ENCODE peak calls at places on chromosomes 13 and 19, in seven cellular contexts. U, Y, T, W, A, L and E are unnamed samples.

GRCh38 chr19:1690570-1691307 is 38.3 kb upstream of the TCF3 start:
- DNase-seq in A (no peak), U (no peak), L (no peak), T (no peak), Y (peak), W (peak), E (no peak)

GRCh38 chr13:36815069-36815468 is 4.0 kb upstream of the RFXAP start:
- DNase-seq in U (no peak), T (peak), A (no peak), W (no peak), L (peak), Y (peak), E (no peak)

GRCh38 chr19:28864577-28865042 is 348.3 kb downstream of the UQCRFS1 start:
- DNase-seq in W (no peak), U (no peak), A (no peak), T (no peak), Y (no peak), L (no peak), E (no peak)

GRCh38 chr19:32387701-32388392 is 17.7 kb upstream of the DPY19L3 start:
- DNase-seq in A (no peak), W (no peak), Y (no peak), L (no peak), U (no peak), T (no peak), E (no peak)

GRCh38 chr13:76992548-76993001 is 694 bp downstream of the CLN5 start:
- DNase-seq in U (peak), L (no peak), A (no peak), Y (no peak), T (no peak), W (no peak), E (no peak)

GRCh38 chr19:35346193-35347052 is 1.3 kb upstream of the FFAR1 start:
- DNase-seq in U (no peak), W (no peak), A (peak), L (peak), T (no peak), Y (no peak), E (no peak)

GRCh38 chr13:20475927-20476691 is 49.5 kb downstream of the CRYL1 start:
- DNase-seq in A (peak), W (no peak), Y (no peak), U (no peak), L (no peak), T (no peak), E (no peak)

GRCh38 chr19:16062789-16063188 is 13.5 kb upstream of the TPM4 start:
- DNase-seq in L (no peak), W (no peak), T (no peak), Y (peak), A (no peak), U (peak), E (no peak)

GRCh38 chr19:16367269-16367683 is 42.6 kb downstream of the KLF2 start:
- DNase-seq in T (no peak), A (peak), L (no peak), W (no peak), Y (no peak), U (no peak), E (no peak)

GRCh38 chr19:16851031-16851712 is 22.0 kb downstream of the SIN3B start:
- DNase-seq in U (no peak), W (no peak), T (no peak), A (no peak), L (no peak), Y (no peak), E (no peak)

GRCh38 chr13:29499766-29500165 is 95.7 kb downstream of the SLC7A1 start:
- DNase-seq in U (no peak), T (no peak), L (no peak), Y (no peak), W (no peak), A (no peak), E (no peak)

GRCh38 chr19:17834350-17835181 is 13.2 kb downstream of the JAK3 start:
- DNase-seq in T (no peak), W (no peak), A (no peak), Y (peak), U (no peak), L (no peak), E (no peak)

GRCh38 chr19:18800636-18801035 is 9.5 kb upstream of the COMP start:
- DNase-seq in T (no peak), W (no peak), L (no peak), U (no peak), Y (no peak), A (no peak), E (no peak)

GRCh38 chr13:25217023-25217909 is 45.2 kb upstream of the AMER2 start:
- DNase-seq in W (no peak), L (no peak), T (no peak), Y (no peak), U (no peak), A (no peak), E (no peak)

GRCh38 chr19:15291089-15291488 is 41.2 kb downstream of the BRD4 start:
- DNase-seq in L (no peak), U (no peak), A (no peak), Y (no peak), W (no peak), T (no peak), E (no peak)

GRCh38 chr19:46700704-46701103 is 16.2 kb downstream of the PRKD2 start:
- DNase-seq in A (no peak), W (no peak), T (no peak), L (no peak), Y (no peak), U (no peak), E (no peak)

GRCh38 chr13:28539625-28540286 is 44.8 kb upstream of the FLT1 start:
- DNase-seq in A (no peak), U (no peak), W (no peak), T (no peak), Y (no peak), L (no peak), E (no peak)

GRCh38 chr19:38617764-38618589 is at the start of gene MAP4K1:
- DNase-seq in W (no peak), Y (no peak), U (no peak), T (no peak), A (peak), L (no peak), E (no peak)

GRCh38 chr19:54172764-54173699 is at the start of gene TMC4:
- DNase-seq in W (no peak), A (no peak), L (no peak), T (peak), Y (peak), U (no peak), E (no peak)

GRCh38 chr19:3617463-3617862 is 9.1 kb downstream of the CACTIN start:
- DNase-seq in U (no peak), T (no peak), A (no peak), W (no peak), Y (no peak), L (no peak), E (no peak)

GRCh38 chr19:52898101-52898500 is 666 bp upstream of the ZNF320 start:
- DNase-seq in T (no peak), L (no peak), W (no peak), A (no peak), Y (no peak), U (no peak), E (no peak)

GRCh38 chr13:30071890-30072817 is 221.7 kb upstream of the UBL3 start:
- DNase-seq in L (no peak), W (no peak), T (no peak), U (no peak), A (no peak), Y (no peak), E (no peak)

GRCh38 chr19:18232540-18233223 is 6.4 kb upstream of the PDE4C start:
- DNase-seq in W (no peak), Y (peak), T (no peak), U (no peak), A (no peak), L (no peak), E (no peak)

GRCh38 chr13:46595136-46595917 is 42.4 kb downstream of the LRCH1 start:
- DNase-seq in L (no peak), W (no peak), U (peak), A (no peak), Y (no peak), T (no peak), E (no peak)

GRCh38 chr19:55086730-55087541 is 11.3 kb downstream of the EPS8L1 start:
- DNase-seq in W (peak), A (no peak), T (no peak), Y (peak), L (no peak), U (peak), E (no peak)

GRCh38 chr19:31586282-31586681 is 237.0 kb upstream of the TSHZ3 start:
- DNase-seq in W (no peak), L (no peak), Y (no peak), A (no peak), T (no peak), U (no peak), E (no peak)

GRCh38 chr13:32443111-32443510 is 15.2 kb upstream of the N4BP2L1 start:
- DNase-seq in Y (no peak), W (no peak), U (peak), T (peak), A (peak), L (peak), E (no peak)

GRCh38 chr19:37855098-37855497 is 51.3 kb downstream of the WDR87 start:
- DNase-seq in A (no peak), U (peak), T (no peak), W (no peak), L (no peak), Y (no peak), E (no peak)

GRCh38 chr13:63455938-63456337 is 2040.3 kb upstream of the PCDH20 start:
- DNase-seq in T (no peak), U (no peak), L (no peak), A (no peak), Y (peak), W (no peak), E (no peak)

GRCh38 chr13:45807520-45808099 is 43.9 kb downstream of the SIAH3 start:
- DNase-seq in A (peak), L (peak), W (no peak), U (peak), T (peak), Y (peak), E (no peak)

GRCh38 chr13:101449971-101450748 is 2.3 kb upstream of the ITGBL1 start:
- DNase-seq in L (no peak), U (peak), Y (no peak), T (peak), A (no peak), W (no peak), E (no peak)

GRCh38 chr13:98134901-98135300 is 8.0 kb upstream of the FARP1 start:
- DNase-seq in Y (no peak), A (no peak), T (no peak), W (no peak), L (no peak), U (no peak), E (no peak)

GRCh38 chr13:35858665-35859064 is 272.5 kb downstream of the DCLK1 start:
- DNase-seq in T (no peak), Y (no peak), L (no peak), A (no peak), U (no peak), W (no peak), E (no peak)

GRCh38 chr19:35673121-35673804 is 6.9 kb downstream of the UPK1A start:
- DNase-seq in A (no peak), L (peak), W (peak), U (peak), Y (peak), T (peak), E (no peak)

DNA sequence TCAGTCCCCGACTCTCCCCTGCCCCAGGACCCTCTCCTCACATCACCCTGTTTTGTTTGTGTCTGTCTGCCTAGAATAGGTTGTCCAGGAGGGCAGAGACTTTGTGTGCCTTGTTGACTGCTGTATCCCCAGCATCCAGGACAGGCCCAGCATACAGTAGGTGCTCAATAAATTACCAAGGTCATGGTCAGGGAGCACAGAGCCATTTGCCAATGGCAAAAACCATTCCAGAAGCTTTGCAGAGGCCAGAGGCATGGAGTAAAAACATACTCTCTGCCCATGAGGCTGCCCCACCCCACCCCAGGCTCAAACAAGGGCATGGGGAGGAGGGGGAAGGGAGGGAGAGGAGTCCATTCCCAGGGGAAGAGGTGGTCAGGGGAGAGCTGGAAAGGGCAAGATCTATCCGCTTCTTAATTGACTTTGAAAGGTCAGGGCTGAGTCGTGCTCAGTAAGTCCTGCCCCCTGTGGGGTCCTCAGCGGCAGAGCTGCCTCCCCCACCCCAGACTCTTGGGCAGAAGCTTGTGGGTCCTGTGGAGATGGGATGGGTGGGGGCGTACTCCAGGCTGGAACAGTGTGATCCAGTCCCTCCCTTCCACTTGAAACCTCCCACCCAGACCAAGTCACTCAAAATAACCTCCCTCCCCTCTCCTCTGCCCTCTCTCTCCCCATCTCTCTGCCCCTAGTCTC is 4.4 kb downstream of the GPR4 start:
- DNase-seq in W (no peak), A (no peak), L (no peak), Y (no peak), U (no peak), T (no peak), E (no peak)
- H3K4me3 ChIP-seq in W (peak), A (no peak), L (no peak), Y (no peak), U (no peak), T (no peak), E (no peak)

DNA sequence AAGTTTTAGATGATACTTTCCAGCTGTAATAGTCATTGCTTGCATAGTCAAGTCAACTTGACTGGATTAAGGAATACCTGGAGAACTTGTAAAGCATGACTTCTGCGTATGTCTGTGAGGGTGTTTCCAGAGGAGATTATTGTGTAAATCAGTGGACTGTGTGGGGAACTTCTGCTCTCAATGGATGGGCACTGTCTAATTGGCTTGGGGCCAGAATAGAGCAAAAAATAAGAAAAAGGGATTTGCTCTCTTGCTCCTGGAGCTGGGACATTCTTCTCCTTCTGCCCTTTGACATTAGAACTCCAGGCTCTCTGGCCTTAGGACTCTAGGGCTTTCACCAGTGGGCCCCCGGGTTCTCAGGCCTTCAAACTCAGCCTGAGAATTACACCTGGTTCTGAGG is 33.1 kb downstream of the CYSLTR2 start:
- DNase-seq in U (no peak), L (no peak), Y (no peak), W (no peak), A (no peak), T (no peak), E (no peak)
- TF ChIP-seq POLR2AphosphoS5 in U (no peak), L (no peak), Y (no peak), W (no peak), A (no peak), T (no peak), E (no peak)

GRCh38 chr19:50432658-50433057 is at the start of gene MYBPC2:
- DNase-seq in U (no peak), T (no peak), A (no peak), Y (peak), L (no peak), W (no peak), E (no peak)

GRCh38 chr19:50432221-50432626 is 468 bp upstream of the MYBPC2 start:
- DNase-seq in W (no peak), A (no peak), U (no peak), Y (no peak), T (no peak), L (no peak), E (no peak)

GRCh38 chr19:50428768-50429463 is 3.8 kb upstream of the MYBPC2 start:
- DNase-seq in L (no peak), Y (no peak), A (no peak), T (no peak), U (no peak), W (no peak), E (no peak)

GRCh38 chr19:50431343-50432220 is 1.1 kb upstream of the MYBPC2 start:
- DNase-seq in W (peak), T (peak), A (peak), Y (peak), L (peak), U (peak), E (peak)

DNA sequence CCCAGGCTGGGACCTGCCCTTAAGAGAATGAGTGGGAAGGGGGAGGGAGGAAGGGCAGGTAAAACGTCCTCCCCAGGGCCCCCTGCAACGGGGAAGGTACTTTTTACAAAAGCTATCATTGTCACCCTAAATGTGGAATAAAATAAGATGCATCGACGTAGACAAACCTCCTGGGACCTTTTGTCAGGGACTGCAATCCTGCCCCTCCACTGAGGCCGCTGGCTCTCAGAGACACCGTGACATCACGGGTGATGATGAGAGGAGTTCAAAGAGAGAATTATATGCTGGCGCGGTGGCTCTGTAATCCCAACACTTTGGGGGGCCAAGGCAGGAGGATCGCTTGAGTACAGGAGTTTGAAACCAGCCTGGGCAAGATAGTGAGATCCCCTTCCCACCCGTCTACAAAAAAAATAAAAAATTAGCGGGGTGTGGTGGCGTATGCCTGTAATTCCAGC is 1.8 kb upstream of the MYBPC2 start:
- DNase-seq in W (no peak), L (no peak), Y (no peak), T (no peak), A (no peak), U (no peak), E (no peak)
- H3K9ac ChIP-seq in W (no peak), L (peak), Y (peak), T (peak), A (peak), U (no peak), E (peak)

DNA sequence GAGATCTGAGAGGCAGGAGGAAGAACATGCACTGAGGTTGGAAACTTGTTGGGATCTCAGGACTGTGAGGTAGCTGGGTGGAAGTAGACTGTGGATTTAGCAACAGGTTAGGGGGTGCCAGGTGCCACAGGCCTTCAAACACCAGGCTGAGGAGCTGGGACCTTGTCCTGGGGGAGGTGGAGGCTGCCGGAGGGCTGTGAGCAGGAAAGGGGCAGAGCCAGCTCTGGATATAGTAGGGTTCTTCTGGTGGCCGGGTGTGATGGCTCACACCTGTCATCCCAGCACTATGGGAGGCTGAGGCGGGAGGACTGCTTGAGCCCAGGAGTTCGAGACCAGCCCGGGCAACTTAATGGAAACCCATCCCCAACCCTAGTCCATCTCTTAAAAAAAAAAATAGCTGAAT is 3.1 kb downstream of the FUZ start:
- DNase-seq in A (no peak), T (no peak), Y (no peak), W (no peak), U (no peak), L (no peak), E (no peak)
- H3K4me3 ChIP-seq in A (no peak), T (no peak), Y (no peak), W (no peak), U (no peak), L (peak), E (no peak)

GRCh38 chr13:99136427-99136954 is 64.2 kb upstream of the UBAC2 start:
- DNase-seq in T (no peak), L (no peak), Y (no peak), W (no peak), U (no peak), A (no peak), E (no peak)

GRCh38 chr13:99132295-99132835 is 68.3 kb upstream of the UBAC2 start:
- DNase-seq in U (no peak), L (no peak), T (no peak), W (no peak), A (no peak), Y (no peak), E (no peak)

GRCh38 chr13:99133848-99134247 is 66.8 kb upstream of the UBAC2 start:
- DNase-seq in U (no peak), Y (no peak), T (no peak), W (no peak), A (no peak), L (no peak), E (no peak)

GRCh38 chr13:99133230-99133629 is 67.4 kb upstream of the UBAC2 start:
- DNase-seq in A (no peak), L (no peak), W (no peak), U (no peak), Y (no peak), T (no peak), E (no peak)

DNA sequence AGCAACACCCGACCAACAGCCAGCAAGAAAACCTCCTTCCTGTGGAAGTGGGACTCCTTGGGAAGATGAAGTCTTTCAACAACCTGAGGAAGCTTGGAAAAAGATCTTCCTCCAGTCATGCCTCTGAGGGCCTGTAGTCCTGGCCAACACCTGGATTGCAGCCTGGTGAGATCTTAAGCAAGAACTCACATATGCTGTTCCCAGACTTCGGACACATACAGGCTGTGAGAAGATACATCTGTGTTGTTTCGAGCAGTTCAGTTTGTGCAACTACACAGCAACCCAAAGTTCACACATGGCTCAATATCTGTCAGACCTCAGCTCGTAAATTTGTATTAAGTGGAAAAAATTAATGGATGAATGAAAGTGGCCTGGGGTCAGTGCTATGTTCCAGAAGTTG is 65.1 kb upstream of the UBAC2 start:
- DNase-seq in L (no peak), Y (no peak), W (no peak), A (no peak), U (no peak), T (no peak), E (no peak)
- TF ChIP-seq POLR2AphosphoS5 in L (no peak), Y (no peak), W (no peak), A (no peak), U (no peak), T (no peak), E (no peak)

DNA sequence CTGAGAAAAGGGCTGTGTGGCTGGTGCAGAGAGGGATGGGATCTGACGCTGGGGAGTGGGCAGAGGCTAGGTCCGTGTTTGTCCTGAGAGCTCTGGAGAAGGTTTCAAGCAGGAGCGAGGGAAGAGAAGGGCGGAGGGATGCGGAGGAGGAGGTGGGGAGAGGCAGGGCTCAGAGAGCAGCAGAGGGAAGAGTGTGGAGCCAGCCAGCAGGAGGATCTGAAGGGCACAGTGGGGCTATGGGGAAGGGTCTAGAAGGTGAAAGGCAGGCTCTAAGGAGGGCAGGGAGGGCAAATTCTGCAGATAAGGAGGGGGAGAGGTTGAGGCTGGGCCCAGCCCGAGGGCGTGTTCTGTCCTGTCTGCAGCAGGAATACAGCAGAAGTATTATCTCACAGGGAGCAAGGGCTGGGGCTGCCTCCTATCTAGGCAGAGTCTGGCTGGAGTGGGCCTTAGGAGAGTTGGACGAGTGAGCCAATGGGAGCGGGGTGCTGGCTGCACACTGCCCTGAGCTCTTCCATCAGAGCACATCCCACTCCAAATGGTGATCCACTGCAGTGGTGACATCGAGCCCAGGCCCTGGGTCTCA is 6.1 kb downstream of the AP2A1 start:
- DNase-seq in L (no peak), W (no peak), Y (no peak), T (no peak), A (no peak), U (no peak), E (no peak)
- H3K9ac ChIP-seq in L (no peak), W (no peak), Y (peak), T (no peak), A (no peak), U (no peak), E (no peak)